ENCODE peak calls at places on chromosomes 13 and 19, in six cellular contexts. One of them, this sample, is unnamed.

GRCh38 chr19:35109395-35110112 is 6.1 kb upstream of the FXYD3 start:
- DNase-seq in fibroblast of the aortic adventitia: no peak
- DNase-seq in Panc1: no peak
- DNase-seq in HFFc6: no peak
- DNase-seq in cardiac fibroblast: no peak
- DNase-seq in PC-9: peak
- DNase-seq in this sample: no peak

GRCh38 chr13:94329754-94330551 is 149.5 kb downstream of the DCT start:
- DNase-seq in Panc1: peak
- DNase-seq in cardiac fibroblast: peak
- DNase-seq in PC-9: peak
- DNase-seq in HFFc6: peak
- DNase-seq in fibroblast of the aortic adventitia: peak
- DNase-seq in this sample: no peak

GRCh38 chr19:55447421-55448174 is 4.5 kb upstream of the SHISA7 start:
- DNase-seq in Panc1: no peak
- DNase-seq in fibroblast of the aortic adventitia: peak
- DNase-seq in cardiac fibroblast: peak
- DNase-seq in PC-9: peak
- DNase-seq in HFFc6: peak
- DNase-seq in this sample: peak

GRCh38 chr19:8577247-8577646 is at the start of gene MYO1F:
- DNase-seq in PC-9: peak
- DNase-seq in cardiac fibroblast: no peak
- DNase-seq in Panc1: no peak
- DNase-seq in fibroblast of the aortic adventitia: no peak
- DNase-seq in HFFc6: no peak
- DNase-seq in this sample: no peak

GRCh38 chr13:34627905-34628682 is 314.0 kb upstream of the NBEA start:
- DNase-seq in cardiac fibroblast: no peak
- DNase-seq in PC-9: no peak
- DNase-seq in Panc1: no peak
- DNase-seq in HFFc6: no peak
- DNase-seq in fibroblast of the aortic adventitia: no peak
- DNase-seq in this sample: no peak

GRCh38 chr13:75544681-75545333 is 4.8 kb upstream of the UCHL3 start:
- DNase-seq in HFFc6: peak
- DNase-seq in PC-9: peak
- DNase-seq in Panc1: no peak
- DNase-seq in fibroblast of the aortic adventitia: peak
- DNase-seq in cardiac fibroblast: peak
- DNase-seq in this sample: no peak

GRCh38 chr13:100673831-100674362 is 698 bp downstream of the TMTC4 start:
- DNase-seq in cardiac fibroblast: peak
- DNase-seq in HFFc6: peak
- DNase-seq in Panc1: no peak
- DNase-seq in fibroblast of the aortic adventitia: peak
- DNase-seq in PC-9: peak
- DNase-seq in this sample: no peak

GRCh38 chr19:29328586-29328985 is 115.6 kb upstream of the UQCRFS1 start:
- DNase-seq in fibroblast of the aortic adventitia: no peak
- DNase-seq in HFFc6: no peak
- DNase-seq in PC-9: no peak
- DNase-seq in Panc1: no peak
- DNase-seq in cardiac fibroblast: no peak
- DNase-seq in this sample: no peak

GRCh38 chr13:73388586-73388985 is 329.8 kb downstream of the KLF5 start:
- DNase-seq in cardiac fibroblast: no peak
- DNase-seq in Panc1: no peak
- DNase-seq in HFFc6: no peak
- DNase-seq in fibroblast of the aortic adventitia: no peak
- DNase-seq in PC-9: no peak
- DNase-seq in this sample: no peak

GRCh38 chr19:17178291-17178690 is 36.9 kb upstream of the USE1 start:
- DNase-seq in fibroblast of the aortic adventitia: no peak
- DNase-seq in HFFc6: no peak
- DNase-seq in Panc1: no peak
- DNase-seq in cardiac fibroblast: no peak
- DNase-seq in PC-9: no peak
- DNase-seq in this sample: no peak

GRCh38 chr19:12365094-12365371 is 450 bp downstream of the ZNF442 start:
- DNase-seq in Panc1: no peak
- DNase-seq in cardiac fibroblast: no peak
- DNase-seq in HFFc6: peak
- DNase-seq in fibroblast of the aortic adventitia: peak
- DNase-seq in PC-9: no peak
- DNase-seq in this sample: no peak

GRCh38 chr19:1383311-1384084 is at the start of gene NDUFS7:
- DNase-seq in Panc1: peak
- DNase-seq in cardiac fibroblast: peak
- DNase-seq in HFFc6: peak
- DNase-seq in PC-9: peak
- DNase-seq in fibroblast of the aortic adventitia: peak
- DNase-seq in this sample: peak

GRCh38 chr13:104389722-104390121 is 1323.5 kb upstream of the SLC10A2 start:
- DNase-seq in cardiac fibroblast: peak
- DNase-seq in Panc1: no peak
- DNase-seq in HFFc6: no peak
- DNase-seq in fibroblast of the aortic adventitia: peak
- DNase-seq in PC-9: no peak
- DNase-seq in this sample: no peak

GRCh38 chr19:16014923-16015804 is 61.1 kb upstream of the TPM4 start:
- DNase-seq in fibroblast of the aortic adventitia: no peak
- DNase-seq in cardiac fibroblast: no peak
- DNase-seq in PC-9: no peak
- DNase-seq in HFFc6: no peak
- DNase-seq in Panc1: no peak
- DNase-seq in this sample: no peak

GRCh38 chr19:52028027-52028779 is at the start of gene ZNF614:
- DNase-seq in Panc1: peak
- DNase-seq in HFFc6: peak
- DNase-seq in fibroblast of the aortic adventitia: peak
- DNase-seq in PC-9: peak
- DNase-seq in cardiac fibroblast: peak
- DNase-seq in this sample: peak
- TF ChIP-seq CTCF in Panc1: no peak
- TF ChIP-seq CTCF in HFFc6: no peak
- TF ChIP-seq CTCF in fibroblast of the aortic adventitia: no peak
- TF ChIP-seq CTCF in PC-9: no peak
- TF ChIP-seq CTCF in cardiac fibroblast: no peak
- TF ChIP-seq CTCF in this sample: no peak

DNA sequence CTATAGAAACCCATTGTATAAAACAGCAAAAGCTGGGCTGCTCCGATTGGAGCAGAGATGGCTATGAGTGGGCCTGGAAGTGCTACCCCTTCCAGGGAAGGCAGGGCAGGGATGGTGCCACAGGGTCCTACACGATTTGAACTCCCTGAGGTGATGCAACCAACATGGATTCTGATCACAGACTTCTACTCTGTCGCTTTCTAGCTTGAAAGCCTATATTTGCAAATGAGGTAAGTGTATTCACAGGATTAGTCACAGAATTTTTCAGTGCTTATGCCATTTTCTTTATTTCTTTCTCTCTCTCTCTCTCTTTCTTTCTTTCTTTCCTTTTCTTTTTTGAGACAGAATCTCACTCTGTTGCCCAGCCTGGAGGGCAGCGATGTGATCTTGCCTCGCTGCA is 179.0 kb downstream of the SPRY2 start:
- DNase-seq in Panc1: no peak
- DNase-seq in fibroblast of the aortic adventitia: no peak
- DNase-seq in HFFc6: no peak
- DNase-seq in PC-9: no peak
- DNase-seq in cardiac fibroblast: peak
- DNase-seq in this sample: no peak
- TF ChIP-seq CTCF in Panc1: no peak
- TF ChIP-seq CTCF in fibroblast of the aortic adventitia: no peak
- TF ChIP-seq CTCF in HFFc6: no peak
- TF ChIP-seq CTCF in PC-9: no peak
- TF ChIP-seq CTCF in cardiac fibroblast: no peak
- TF ChIP-seq CTCF in this sample: no peak

DNA sequence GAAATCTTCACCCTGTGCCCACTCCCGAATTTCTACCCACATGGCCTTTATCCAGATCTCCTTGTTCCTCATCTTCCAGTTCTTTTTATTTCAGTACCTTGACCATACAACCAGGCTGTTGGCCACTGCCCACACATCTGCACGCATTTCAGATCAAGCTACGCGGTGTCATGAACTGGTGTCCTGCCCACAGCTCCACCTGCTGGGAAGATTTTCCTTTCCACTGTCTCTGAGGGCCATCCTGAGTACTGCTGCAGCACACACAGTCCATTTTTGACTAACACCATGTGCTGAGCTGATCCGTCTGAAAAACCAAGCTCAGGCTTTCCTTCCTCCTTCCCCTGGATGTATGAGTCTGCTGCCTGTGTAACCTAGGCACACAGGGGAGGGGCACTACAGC is 71.8 kb downstream of the WASF3 start:
- DNase-seq in fibroblast of the aortic adventitia: no peak
- DNase-seq in PC-9: no peak
- DNase-seq in HFFc6: no peak
- DNase-seq in cardiac fibroblast: peak
- DNase-seq in Panc1: no peak
- DNase-seq in this sample: no peak
- TF ChIP-seq CTCF in fibroblast of the aortic adventitia: no peak
- TF ChIP-seq CTCF in PC-9: no peak
- TF ChIP-seq CTCF in HFFc6: peak
- TF ChIP-seq CTCF in cardiac fibroblast: peak
- TF ChIP-seq CTCF in Panc1: no peak
- TF ChIP-seq CTCF in this sample: no peak

DNA sequence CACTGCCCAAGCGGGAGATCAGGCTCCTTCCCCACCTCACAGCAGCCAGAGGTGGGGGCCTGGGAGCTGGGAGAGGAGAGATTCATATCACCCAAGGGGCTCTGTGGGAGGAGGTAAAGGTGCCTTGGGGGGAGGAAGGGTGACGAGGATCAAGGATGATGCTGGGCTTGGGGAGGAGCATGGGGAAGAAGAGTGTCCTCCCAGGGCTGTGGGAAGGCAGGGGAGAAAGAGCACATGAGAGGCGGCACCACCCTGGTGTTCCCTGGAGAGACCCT is 82.7 kb downstream of the ANKRD10 start:
- DNase-seq in HFFc6: no peak
- DNase-seq in cardiac fibroblast: no peak
- DNase-seq in Panc1: no peak
- DNase-seq in fibroblast of the aortic adventitia: no peak
- DNase-seq in PC-9: no peak
- DNase-seq in this sample: no peak
- TF ChIP-seq CTCF in HFFc6: no peak
- TF ChIP-seq CTCF in cardiac fibroblast: no peak
- TF ChIP-seq CTCF in Panc1: no peak
- TF ChIP-seq CTCF in fibroblast of the aortic adventitia: no peak
- TF ChIP-seq CTCF in PC-9: no peak
- TF ChIP-seq CTCF in this sample: no peak

DNA sequence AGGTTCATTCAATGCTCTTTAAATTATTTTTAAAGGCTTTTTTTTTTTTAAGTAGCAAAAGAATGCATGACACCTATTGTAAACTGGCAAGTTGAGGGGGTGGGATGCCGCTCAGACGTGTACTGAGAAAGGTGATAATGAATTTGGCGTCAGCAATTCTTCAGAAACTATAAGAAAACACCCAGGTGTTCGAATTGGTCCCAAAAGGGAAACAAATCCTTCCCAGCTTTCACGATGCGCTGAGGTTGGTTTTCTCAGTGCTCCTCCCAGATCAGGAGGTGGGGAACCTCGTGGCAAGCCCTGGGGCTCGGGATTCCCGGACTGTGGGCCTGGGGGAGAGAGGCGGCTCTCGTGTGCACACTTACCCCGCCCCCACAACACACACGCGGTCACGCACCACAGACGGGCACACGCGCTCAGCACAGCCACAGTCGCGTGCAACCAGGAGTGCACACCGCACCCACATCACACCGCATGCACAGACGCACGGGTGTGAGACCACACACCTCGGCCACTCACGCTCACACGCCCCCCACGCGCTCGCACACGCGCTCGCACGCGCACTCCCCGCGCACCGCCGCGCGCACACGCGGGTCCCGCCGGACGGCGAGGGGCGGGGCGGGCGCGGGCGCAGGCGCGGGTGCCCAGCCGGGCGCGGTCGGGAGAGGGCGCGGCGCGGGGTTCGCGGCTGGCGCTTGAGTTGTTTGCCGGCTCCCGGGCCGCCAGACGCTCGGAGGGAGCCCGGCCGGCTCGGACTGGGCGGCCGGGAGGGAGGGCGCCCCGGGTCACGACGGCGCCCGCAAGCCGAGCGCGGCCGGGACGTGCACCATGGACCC is at the start of gene FAM124A:
- DNase-seq in Panc1: no peak
- DNase-seq in HFFc6: no peak
- DNase-seq in PC-9: no peak
- DNase-seq in cardiac fibroblast: no peak
- DNase-seq in fibroblast of the aortic adventitia: no peak
- DNase-seq in this sample: peak
- TF ChIP-seq CTCF in Panc1: peak
- TF ChIP-seq CTCF in HFFc6: peak
- TF ChIP-seq CTCF in PC-9: no peak
- TF ChIP-seq CTCF in cardiac fibroblast: no peak
- TF ChIP-seq CTCF in fibroblast of the aortic adventitia: no peak
- TF ChIP-seq CTCF in this sample: peak

DNA sequence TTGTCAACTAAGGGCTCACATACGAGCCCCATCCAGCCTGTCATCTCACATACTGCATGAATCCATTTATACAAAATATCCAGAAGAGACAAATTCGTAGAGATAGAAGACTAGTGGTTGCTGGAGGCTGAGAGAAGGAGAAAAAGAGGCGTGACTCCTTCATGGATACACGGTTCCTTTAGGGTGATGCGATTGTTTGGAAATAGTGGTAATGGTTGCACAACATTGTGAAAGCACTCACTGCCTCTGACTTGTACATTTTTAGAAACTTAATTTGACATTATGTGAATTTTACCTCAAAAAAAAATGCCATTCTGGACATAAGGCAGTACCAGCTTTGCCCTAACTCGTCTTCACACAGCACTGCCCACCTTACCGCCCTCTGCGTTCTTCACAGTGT is 27.3 kb downstream of the IGFL1 start:
- DNase-seq in PC-9: peak
- DNase-seq in cardiac fibroblast: peak
- DNase-seq in HFFc6: no peak
- DNase-seq in fibroblast of the aortic adventitia: peak
- DNase-seq in Panc1: no peak
- DNase-seq in this sample: no peak
- TF ChIP-seq CTCF in PC-9: no peak
- TF ChIP-seq CTCF in cardiac fibroblast: no peak
- TF ChIP-seq CTCF in HFFc6: no peak
- TF ChIP-seq CTCF in fibroblast of the aortic adventitia: no peak
- TF ChIP-seq CTCF in Panc1: no peak
- TF ChIP-seq CTCF in this sample: no peak

DNA sequence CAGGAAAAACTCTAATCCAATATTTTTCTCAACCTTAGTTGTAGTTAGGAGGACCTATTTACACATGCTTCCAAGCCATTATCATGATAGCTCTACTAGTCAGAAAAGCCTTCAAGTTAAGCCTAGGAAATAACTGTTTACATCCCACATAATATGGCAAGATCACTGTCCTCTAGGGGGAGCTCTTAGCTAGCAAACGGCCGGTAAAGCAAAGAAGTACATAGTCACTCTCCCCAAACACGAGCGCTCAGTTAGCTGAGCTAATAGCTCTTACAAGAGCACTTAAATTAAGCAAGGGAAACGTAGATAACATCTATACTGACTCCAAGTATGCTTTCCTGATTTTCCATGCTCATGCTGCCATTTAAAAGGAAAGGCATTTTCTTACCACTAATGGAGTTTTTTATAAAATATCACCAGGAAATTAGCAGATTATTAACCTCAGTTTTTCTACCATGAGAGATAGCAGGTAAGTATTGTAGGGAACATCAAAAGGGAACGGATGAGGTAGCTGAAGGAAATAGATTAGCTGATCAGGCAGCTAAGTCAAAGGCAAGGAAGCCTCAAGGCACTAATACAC is 100.6 kb upstream of the PABPC3 start:
- DNase-seq in cardiac fibroblast: peak
- DNase-seq in PC-9: peak
- DNase-seq in fibroblast of the aortic adventitia: peak
- DNase-seq in Panc1: no peak
- DNase-seq in HFFc6: peak
- DNase-seq in this sample: peak
- TF ChIP-seq CTCF in cardiac fibroblast: peak
- TF ChIP-seq CTCF in PC-9: peak
- TF ChIP-seq CTCF in fibroblast of the aortic adventitia: peak
- TF ChIP-seq CTCF in Panc1: peak
- TF ChIP-seq CTCF in HFFc6: peak
- TF ChIP-seq CTCF in this sample: peak